ENCODE peak calls at places on chromosomes 6 and 20, in five cellular contexts. U is AG09309, X is kidney epithelial cell, A is BE2C, F is neural progenitor cell. T is an unnamed sample.

GRCh38 chr6:56509031-56509430 is 133.7 kb downstream of the DST start:
- DNase-seq in U (no peak), X (no peak), A (no peak), F (no peak), T (no peak)

GRCh38 chr6:39334039-39334438 is 11.5 kb upstream of the KCNK16 start:
- DNase-seq in U (no peak), X (no peak), A (no peak), F (no peak), T (no peak)

GRCh38 chr6:36071281-36071680 is 43.7 kb downstream of the MAPK14 start:
- DNase-seq in U (no peak), X (no peak), A (no peak), F (no peak), T (no peak)

GRCh38 chr6:69022991-69023390 is 387.9 kb downstream of the ADGRB3 start:
- DNase-seq in U (peak), X (no peak), A (no peak), F (no peak), T (no peak)

GRCh38 chr6:53005667-53006250 is 10.7 kb upstream of the GSTA4 start:
- DNase-seq in U (no peak), X (no peak), A (no peak), F (no peak), T (no peak)

GRCh38 chr6:75143186-75143585 is 62.7 kb downstream of the COL12A1 start:
- DNase-seq in U (peak), X (no peak), A (no peak), F (no peak), T (no peak)

GRCh38 chr6:788058-788457 is 95.1 kb upstream of the EXOC2 start:
- DNase-seq in U (no peak), X (no peak), A (no peak), F (no peak), T (no peak)

GRCh38 chr6:132190097-132190814 is 211.0 kb downstream of the MOXD1 start:
- DNase-seq in U (peak), X (no peak), A (no peak), F (no peak), T (no peak)

GRCh38 chr20:1804554-1804956 is 90.7 kb upstream of the SIRPA start:
- DNase-seq in U (no peak), X (no peak), A (no peak), F (no peak), T (no peak)

GRCh38 chr6:100466410-100467143 is 1.9 kb upstream of the SIM1 start:
- DNase-seq in U (no peak), X (no peak), A (no peak), F (peak), T (no peak)

GRCh38 chr20:5825136-5825719 is 75.0 kb downstream of the SHLD1 start:
- DNase-seq in U (no peak), X (no peak), A (no peak), F (peak), T (no peak)
- TF ChIP-seq CTCF in U (peak), X (no peak), A (peak), F (peak), T (no peak)

GRCh38 chr20:54454982-54455381 is 20.4 kb upstream of the DOK5 start:
- DNase-seq in U (no peak), X (no peak), A (no peak), F (no peak), T (no peak)

GRCh38 chr20:54456423-54456822 is 19.0 kb upstream of the DOK5 start:
- DNase-seq in U (no peak), X (no peak), A (no peak), F (no peak), T (no peak)

GRCh38 chr20:54458219-54458618 is 17.2 kb upstream of the DOK5 start:
- DNase-seq in U (no peak), X (no peak), A (no peak), F (no peak), T (no peak)

GRCh38 chr20:54459279-54459678 is 16.1 kb upstream of the DOK5 start:
- DNase-seq in U (no peak), X (no peak), A (no peak), F (no peak), T (no peak)

GRCh38 chr20:54456972-54457371 is 18.4 kb upstream of the DOK5 start:
- DNase-seq in U (no peak), X (no peak), A (no peak), F (no peak), T (no peak)
- TF ChIP-seq CTCF in U (no peak), X (peak), A (no peak), F (peak), T (no peak)

GRCh38 chr20:56181593-56181992 is 66.9 kb upstream of the MC3R start:
- DNase-seq in U (no peak), X (no peak), A (no peak), F (no peak), T (no peak)
- TF ChIP-seq CTCF in U (no peak), X (peak), A (peak), F (peak), T (no peak)

GRCh38 chr6:13131935-13132661 is 196.2 kb downstream of the TBC1D7 start:
- DNase-seq in U (no peak), X (no peak), A (no peak), F (no peak), T (no peak)

GRCh38 chr6:13139119-13139518 is 189.2 kb downstream of the TBC1D7 start:
- DNase-seq in U (no peak), X (no peak), A (no peak), F (no peak), T (no peak)

GRCh38 chr6:13140972-13141371 is 187.4 kb downstream of the TBC1D7 start:
- DNase-seq in U (no peak), X (no peak), A (no peak), F (no peak), T (no peak)

GRCh38 chr6:13135152-13135551 is 193.2 kb downstream of the TBC1D7 start:
- DNase-seq in U (no peak), X (no peak), A (no peak), F (no peak), T (no peak)
- TF ChIP-seq CTCF in U (no peak), X (no peak), A (no peak), F (no peak), T (no peak)

DNA sequence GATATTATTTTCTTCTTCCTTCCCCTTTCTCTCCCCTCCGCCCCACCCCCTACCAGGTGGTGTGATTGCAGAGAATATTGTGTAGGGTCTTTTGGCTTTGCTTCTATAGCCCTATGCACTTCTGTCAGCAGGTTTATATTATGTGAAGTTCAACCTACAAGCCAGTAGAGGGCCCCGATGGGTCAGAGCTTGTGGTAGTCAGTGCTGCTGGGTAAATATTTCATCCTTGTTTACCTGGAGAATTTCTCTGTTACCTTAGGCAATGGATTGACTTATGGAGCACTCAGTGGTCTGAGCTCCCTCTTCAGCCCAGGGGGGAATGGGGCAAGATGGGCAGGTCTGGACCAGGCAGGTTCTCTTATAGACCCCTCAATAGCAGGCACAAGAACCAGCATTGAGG is 720.9 kb downstream of the GRIK2 start:
- DNase-seq in U (no peak), X (no peak), A (peak), F (peak), T (no peak)
- TF ChIP-seq CTCF in U (no peak), X (peak), A (peak), F (peak), T (peak)

DNA sequence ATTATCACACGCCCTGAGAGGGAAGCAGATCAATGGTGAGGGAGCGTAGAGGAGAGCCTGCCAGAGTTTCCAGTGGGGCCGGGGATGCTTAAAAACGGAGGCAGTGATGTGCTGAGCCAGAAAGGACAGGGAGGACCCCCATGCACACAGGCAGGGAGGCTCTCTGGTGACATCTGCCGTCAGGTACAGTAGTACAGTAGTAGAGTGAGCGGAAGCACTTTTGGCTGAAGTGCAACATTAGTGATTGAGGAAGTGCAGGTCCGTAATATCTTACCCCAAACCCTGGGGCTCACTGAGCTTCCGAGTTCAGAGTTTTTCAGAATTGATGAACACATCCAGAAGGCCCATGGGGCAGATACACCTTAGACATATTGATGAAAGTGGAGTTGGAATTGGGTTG is 42.1 kb downstream of the GFRA4 start:
- DNase-seq in U (no peak), X (no peak), A (no peak), F (peak), T (no peak)
- TF ChIP-seq CTCF in U (no peak), X (no peak), A (peak), F (peak), T (no peak)

DNA sequence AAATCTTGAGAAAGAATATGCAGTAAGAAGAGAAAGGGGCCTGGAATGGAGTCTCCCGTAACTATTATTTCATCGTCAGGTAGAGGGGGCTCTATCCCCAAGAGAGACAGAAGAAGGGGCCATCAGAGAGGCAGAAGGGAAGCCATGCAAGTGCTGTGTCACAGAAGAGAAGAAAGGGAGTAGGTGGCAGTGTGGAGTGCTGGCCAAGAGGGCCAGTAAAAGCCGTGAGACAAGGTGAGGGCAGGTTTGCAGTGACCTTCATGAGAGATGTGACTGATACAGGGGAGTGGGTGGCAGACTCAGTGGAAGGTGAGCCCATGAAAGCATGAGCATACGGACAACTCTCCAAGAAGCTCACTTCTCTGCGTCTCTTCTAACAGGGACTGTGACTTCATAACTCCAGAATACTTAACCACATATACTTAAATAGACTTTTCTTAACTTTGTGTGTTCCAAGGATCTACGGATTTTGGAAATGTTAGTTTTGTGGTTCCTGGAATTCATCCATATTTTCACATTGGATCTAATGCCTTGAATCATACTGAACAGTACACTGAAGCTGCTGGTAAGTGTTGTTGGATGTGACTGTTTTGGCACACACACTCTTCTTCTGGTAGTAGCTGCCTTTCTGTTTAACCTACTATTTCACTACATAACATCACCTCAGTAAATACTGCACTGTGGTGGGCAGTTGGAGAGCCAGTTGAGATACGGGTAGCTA is 15.6 kb downstream of the PM20D2 start:
- DNase-seq in U (no peak), X (no peak), A (no peak), F (peak), T (no peak)
- TF ChIP-seq CTCF in U (no peak), X (no peak), A (no peak), F (peak), T (no peak)

T was measured in glutamatergic neuron.